ENCODE peak calls at places on chromosomes 13 and 19, in eight cellular contexts. K is HCT116, P is K562, L is endothelial cell of umbilical vein, T is H1, M is SK-N-SH, V is GM12878, N is HepG2. G is an unnamed sample.

GRCh38 chr19:18879579-18880373 is 16.2 kb downstream of the CERS1 start:
- DNase-seq in T (peak; percentile 84), K (peak; percentile 46), P (peak; percentile 96), L (peak; percentile 14), N (no peak), M (peak; percentile 88), V (no peak), G (no peak)

GRCh38 chr19:55611300-55611982 is 6.0 kb downstream of the ZNF865 start:
- DNase-seq in V (no peak), K (no peak), N (no peak), P (no peak), T (no peak), M (peak; percentile 9), L (no peak), G (no peak)

GRCh38 chr13:95623141-95623540 is 21.4 kb downstream of the DZIP1 start:
- DNase-seq in T (no peak), K (no peak), M (no peak), P (no peak), V (no peak), N (no peak), L (no peak), G (no peak)

GRCh38 chr13:65836066-65836465 is 1394.1 kb downstream of the PCDH9 start:
- DNase-seq in V (no peak), K (no peak), T (no peak), M (no peak), N (no peak), L (peak; percentile 44), P (no peak), G (no peak)

GRCh38 chr19:18967358-18968146 is 26.5 kb upstream of the HOMER3 start:
- DNase-seq in V (no peak), K (no peak), P (no peak), M (no peak), N (no peak), L (peak; percentile 71), T (no peak), G (no peak)

GRCh38 chr13:27826379-27827353 is 34.4 kb downstream of the GSX1 start:
- DNase-seq in V (peak; percentile 12), P (peak; percentile 70), T (peak; percentile 99), M (peak; percentile 82), L (peak; percentile 88), N (peak; percentile 66), K (peak; percentile 84), G (peak; percentile 65)

GRCh38 chr19:5339950-5340636 is 519 bp downstream of the PTPRS start:
- DNase-seq in N (no peak), K (no peak), M (peak; percentile 87), P (peak; percentile 62), L (peak; percentile 17), T (no peak), V (no peak), G (no peak)

GRCh38 chr13:94249512-94249911 is 230.0 kb downstream of the DCT start:
- DNase-seq in T (no peak), L (no peak), K (no peak), V (no peak), N (peak; percentile 27), P (no peak), M (no peak), G (no peak)

GRCh38 chr13:97125051-97125809 is 96.9 kb upstream of the MBNL2 start:
- DNase-seq in N (peak; percentile 17), T (no peak), M (peak; percentile 50), P (no peak), L (no peak), V (peak; percentile 63), K (peak; percentile 75), G (peak; percentile 87)

GRCh38 chr13:99984463-99985242 is 3.1 kb downstream of the ZIC2 start:
- DNase-seq in V (no peak), N (no peak), T (peak; percentile 69), P (no peak), L (no peak), M (peak; percentile 55), K (no peak), G (no peak)

GRCh38 chr13:110528371-110528770 is 33.2 kb downstream of the RAB20 start:
- DNase-seq in M (no peak), T (no peak), N (no peak), L (no peak), V (no peak), K (no peak), P (no peak), G (peak; percentile 1)

GRCh38 chr13:35857769-35858168 is 273.4 kb downstream of the DCLK1 start:
- DNase-seq in V (no peak), L (no peak), T (peak; percentile 52), K (no peak), M (no peak), N (no peak), P (no peak), G (no peak)

GRCh38 chr19:14405758-14406644 is 13.1 kb downstream of the DDX39A start:
- DNase-seq in N (peak; percentile 81), V (peak; percentile 48), T (peak; percentile 99), K (peak; percentile 89), M (peak; percentile 100), P (peak; percentile 100), L (peak; percentile 93), G (no peak)

GRCh38 chr13:36251528-36251927 is 37.2 kb upstream of the SOHLH2 start:
- DNase-seq in N (no peak), P (peak; percentile 4), L (no peak), T (no peak), V (no peak), M (no peak), K (no peak), G (no peak)

GRCh38 chr13:113080901-113081521 is 24.6 kb upstream of the F7 start:
- DNase-seq in V (no peak), K (no peak), P (no peak), T (no peak), M (no peak), L (no peak), N (no peak), G (no peak)

GRCh38 chr19:15291666-15292065 is 40.7 kb downstream of the BRD4 start:
- DNase-seq in V (no peak), M (no peak), P (no peak), N (no peak), K (no peak), L (no peak), T (no peak), G (peak; percentile 50)

GRCh38 chr19:48842744-48843162 is 6.5 kb upstream of the HSD17B14 start:
- DNase-seq in T (peak; percentile 75), M (peak; percentile 80), L (peak; percentile 62), P (peak; percentile 53), K (peak; percentile 46), V (no peak), N (peak; percentile 58), G (no peak)

GRCh38 chr13:49669735-49670309 is 21.5 kb downstream of the EBPL start:
- DNase-seq in T (peak; percentile 57), V (no peak), M (peak; percentile 84), N (peak; percentile 60), K (peak; percentile 63), L (peak; percentile 86), P (peak; percentile 40), G (no peak)

GRCh38 chr13:43364210-43365041 is 341.0 kb downstream of the DNAJC15 start:
- DNase-seq in T (no peak), V (no peak), K (no peak), P (no peak), N (no peak), L (peak; percentile 93), M (no peak), G (no peak)

GRCh38 chr19:33501957-33502356 is 19.6 kb downstream of the PEPD start:
- DNase-seq in N (no peak), M (no peak), K (no peak), P (no peak), L (no peak), V (no peak), T (no peak), G (no peak)
- TF ChIP-seq POLR2AphosphoS5 in N (no peak), M (no peak), K (no peak), P (no peak), L (no peak), V (no peak), T (no peak), G (no peak)

GRCh38 chr19:50639121-50640112 is at the start of gene SYT3:
- DNase-seq in N (no peak), T (peak; percentile 80), P (peak; percentile 90), M (peak; percentile 95), K (no peak), L (no peak), V (no peak), G (no peak)

GRCh38 chr19:50636317-50637085 is 3.2 kb downstream of the SYT3 start:
- DNase-seq in L (no peak), T (no peak), P (no peak), V (no peak), K (no peak), M (no peak), N (no peak), G (no peak)

GRCh38 chr19:50644315-50644915 is 4.7 kb upstream of the SYT3 start:
- DNase-seq in M (no peak), T (no peak), L (no peak), P (no peak), N (no peak), K (no peak), V (no peak), G (no peak)

GRCh38 chr19:50638576-50638975 is 1.1 kb downstream of the SYT3 start:
- DNase-seq in L (no peak), P (no peak), K (no peak), N (no peak), T (no peak), V (no peak), M (no peak), G (no peak)

DNA sequence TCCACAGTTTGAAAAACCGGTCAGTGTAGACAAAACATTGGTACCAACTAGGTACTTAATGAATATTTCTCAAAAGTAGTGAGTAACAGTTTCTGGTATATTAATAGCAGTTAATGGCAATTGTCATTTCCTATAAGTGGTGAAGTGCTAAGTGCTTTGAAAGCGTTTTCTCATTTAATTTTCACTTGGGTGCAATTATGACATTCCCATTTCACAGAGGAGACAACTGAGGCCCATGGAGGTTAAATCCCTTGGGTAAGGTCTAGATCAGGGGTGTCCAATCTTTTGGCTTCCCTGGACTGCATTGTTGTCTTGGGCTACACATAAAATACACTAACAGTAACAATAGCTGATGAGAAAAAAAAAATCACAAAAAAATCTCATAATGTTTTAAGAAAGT is 687 bp upstream of the SYT3 start:
- DNase-seq in K (no peak), L (no peak), M (no peak), P (no peak), N (no peak), V (no peak), T (no peak), G (no peak)
- H3K9ac ChIP-seq in K (peak overlapping the region; percentile 60), L (no peak overlapping the region), M (no peak overlapping the region), P (no peak overlapping the region), N (no peak overlapping the region), V (no peak overlapping the region), T (no peak overlapping the region), G (peak overlapping the region; percentile 59)

DNA sequence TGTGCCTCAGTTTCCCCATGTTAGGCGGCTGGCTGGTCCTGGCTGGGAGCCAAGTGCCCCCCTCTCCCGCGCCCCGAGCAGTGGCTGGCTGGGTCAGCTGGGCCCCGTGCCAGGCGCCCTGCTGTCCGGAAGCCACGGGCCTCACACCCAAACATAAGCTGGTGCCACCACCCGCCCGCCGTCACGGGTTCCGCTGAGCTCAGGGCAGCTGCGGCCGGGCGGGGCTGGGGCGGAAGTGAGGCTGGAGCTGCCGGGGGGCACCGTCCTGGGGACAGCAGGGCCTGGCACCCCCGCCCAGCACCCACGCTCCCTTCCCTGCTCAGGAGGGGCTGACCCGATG is 19.3 kb downstream of the HCN2 start:
- DNase-seq in K (no peak), T (no peak), V (no peak), N (no peak), P (no peak), L (no peak), M (peak; percentile 89), G (no peak)
- TF ChIP-seq POLR2AphosphoS5 in K (peak; percentile 32), T (no peak), V (no peak), N (no peak), P (no peak), L (no peak), M (no peak), G (no peak)

GRCh38 chr13:48586591-48587103 is 53.8 kb upstream of the RCBTB2 start:
- DNase-seq in N (no peak), P (peak; percentile 32), T (no peak), L (peak; percentile 81), M (no peak), K (no peak), V (no peak), G (no peak)
- H3K9ac ChIP-seq in N (no peak overlapping the region), P (no peak overlapping the region), T (no peak overlapping the region), L (no peak overlapping the region), M (no peak overlapping the region), K (no peak overlapping the region), V (peak overlapping the region; percentile 1), G (no peak overlapping the region)